ENCODE peak calls at places on chromosome 12, in five cellular contexts. Y, K, B, E and V are unnamed samples.

GRCh38 chr12:68878283-68878682 is 54.7 kb downstream of the CPM start:
- DNase-seq in B (no peak), Y (no peak), K (no peak), E (no peak), V (no peak)

GRCh38 chr12:131674373-131674772 is 36.5 kb upstream of the SFSWAP start:
- DNase-seq in Y (no peak), B (no peak), K (no peak), E (no peak), V (no peak)

GRCh38 chr12:111975161-111975931 is 37.6 kb downstream of the TMEM116 start:
- DNase-seq in Y (no peak), B (no peak), E (no peak), K (no peak), V (no peak)

GRCh38 chr12:65524666-65525065 is 246.2 kb downstream of the MSRB3 start:
- DNase-seq in E (no peak), B (no peak), Y (no peak), K (no peak), V (no peak)

GRCh38 chr12:10672231-10672868 is 1.5 kb downstream of the STYK1 start:
- DNase-seq in K (no peak), E (peak), Y (no peak), B (no peak), V (no peak)

GRCh38 chr12:55847033-55847432 is 4.3 kb upstream of the MMP19 start:
- DNase-seq in E (no peak), Y (no peak), K (peak), B (no peak), V (peak)

GRCh38 chr12:85310456-85311076 is 30.5 kb downstream of the ALX1 start:
- DNase-seq in B (peak), E (no peak), K (no peak), Y (no peak), V (no peak)

GRCh38 chr12:91902860-91903683 is 242.6 kb downstream of the BTG1 start:
- DNase-seq in E (no peak), Y (no peak), K (no peak), B (no peak), V (no peak)

GRCh38 chr12:2053675-2054070 is 886 bp downstream of the CACNA1C start:
- DNase-seq in Y (no peak), E (no peak), K (no peak), B (no peak), V (no peak)

GRCh38 chr12:18644564-18644963 is 93.2 kb downstream of the PLCZ1 start:
- DNase-seq in B (no peak), Y (no peak), K (no peak), E (no peak), V (no peak)

GRCh38 chr12:130881548-130881947 is 9.7 kb downstream of the RAN start:
- DNase-seq in E (no peak), B (no peak), K (no peak), Y (no peak), V (no peak)

GRCh38 chr12:3362751-3363150 is 128.3 kb upstream of the PRMT8 start:
- DNase-seq in B (no peak), K (no peak), Y (no peak), E (no peak), V (no peak)

GRCh38 chr12:50185496-50185895 is 18.3 kb upstream of the CERS5 start:
- DNase-seq in K (no peak), Y (no peak), B (no peak), E (no peak), V (no peak)

GRCh38 chr12:124613151-124613585 is 45.8 kb upstream of the NCOR2 start:
- DNase-seq in K (peak), B (no peak), Y (no peak), E (peak), V (no peak)

GRCh38 chr12:14099994-14100393 is 118.6 kb upstream of the GRIN2B start:
- DNase-seq in B (no peak), Y (no peak), K (no peak), E (no peak), V (no peak)